ENCODE peak calls at places on chromosomes 12 and 14, in ten cellular contexts. E is GM04503, B is B cell, D is H4, S is ecto neural progenitor cell, G is DMS153, H is glutamatergic neuron, R is KG1, Y is transverse colon, O is astrocyte of the spinal cord. U is an unnamed sample.

GRCh38 chr12:89051065-89051677 is 301.1 kb downstream of the DUSP6 start:
- DNase-seq in E (no peak), B (peak; percentile 35), D (peak; percentile 44), S (no peak), G (peak; percentile 32), H (no peak), R (peak; percentile 41), Y (no peak), O (peak; percentile 72), U (peak; percentile 55)

GRCh38 chr12:110533607-110534006 is 31.5 kb downstream of the RAD9B start:
- DNase-seq in E (no peak), B (no peak), D (peak; percentile 53), S (no peak), G (no peak), H (no peak), R (no peak), Y (no peak), O (no peak), U (no peak)

GRCh38 chr12:28421374-28421773 is 231.1 kb downstream of the CCDC91 start:
- DNase-seq in E (no peak), B (no peak), D (no peak), S (no peak), G (no peak), H (no peak), R (no peak), Y (no peak), O (no peak), U (no peak)

GRCh38 chr14:38302034-38302433 is 46.1 kb upstream of the CLEC14A start:
- DNase-seq in E (no peak), B (no peak), D (no peak), S (no peak), G (no peak), H (no peak), R (no peak), Y (no peak), O (no peak), U (no peak)

GRCh38 chr12:12901158-12901791 is 9.9 kb downstream of the GPRC5A start:
- DNase-seq in E (peak; percentile 85), B (no peak), D (peak; percentile 85), S (no peak), G (no peak), H (no peak), R (no peak), Y (peak; percentile 61), O (peak; percentile 87), U (no peak)

GRCh38 chr12:84508325-84508861 is 404.2 kb downstream of the SLC6A15 start:
- DNase-seq in E (peak; percentile 55), B (no peak), D (peak; percentile 91), S (no peak), G (peak; percentile 68), H (no peak), R (no peak), Y (no peak), O (peak; percentile 80), U (peak; percentile 18)

GRCh38 chr12:109497675-109498074 is 20.2 kb downstream of the UBE3B start:
- DNase-seq in E (no peak), B (no peak), D (no peak), S (no peak), G (no peak), H (no peak), R (no peak), Y (no peak), O (peak; percentile 73), U (no peak)

GRCh38 chr14:102891556-102891955 is 30.9 kb upstream of the AMN start:
- DNase-seq in E (peak; percentile 28), B (no peak), D (peak; percentile 33), S (no peak), G (no peak), H (no peak), R (no peak), Y (no peak), O (peak; percentile 76), U (no peak)

GRCh38 chr12:57213068-57213715 is 3.4 kb upstream of the NXPH4 start:
- DNase-seq in E (peak; percentile 35), B (peak; percentile 91), D (peak; percentile 86), S (peak; percentile 92), G (peak; percentile 65), H (peak; percentile 91), R (no peak), Y (peak; percentile 88), O (peak; percentile 81), U (peak; percentile 81)

GRCh38 chr12:76158518-76159321 is 74.2 kb upstream of the NAP1L1 start:
- DNase-seq in E (peak; percentile 89), B (peak; percentile 45), D (peak; percentile 89), S (peak; percentile 71), G (peak; percentile 22), H (peak; percentile 57), R (peak; percentile 42), Y (peak; percentile 49), O (peak; percentile 81), U (no peak)

GRCh38 chr14:96203635-96204034 is 1.0 kb upstream of the BDKRB2 start:
- DNase-seq in E (no peak), B (no peak), D (no peak), S (no peak), G (no peak), H (no peak), R (no peak), Y (no peak), O (no peak), U (no peak)

GRCh38 chr14:93033983-93034670 is 81.6 kb downstream of the ITPK1 start:
- DNase-seq in E (no peak), B (peak; percentile 82), D (no peak), S (no peak), G (no peak), H (no peak), R (no peak), Y (no peak), O (no peak), U (no peak)

GRCh38 chr12:53499261-53500118 is at the start of gene MAP3K12:
- DNase-seq in E (no peak), B (peak; percentile 51), D (peak; percentile 68), S (peak; percentile 89), G (no peak), H (peak; percentile 86), R (no peak), Y (peak; percentile 68), O (peak; percentile 51), U (no peak)

GRCh38 chr12:98955284-98955683 is 310.2 kb downstream of the APAF1 start:
- DNase-seq in E (no peak), B (no peak), D (peak; percentile 12), S (no peak), G (no peak), H (no peak), R (no peak), Y (no peak), O (peak; percentile 12), U (no peak)

GRCh38 chr12:45310627-45310968 is 94.7 kb downstream of the ANO6 start:
- DNase-seq in E (no peak), B (no peak), D (no peak), S (no peak), G (no peak), H (no peak), R (no peak), Y (no peak), O (no peak), U (no peak)

GRCh38 chr12:95633671-95634465 is 82.6 kb upstream of the USP44 start:
- DNase-seq in E (peak; percentile 55), B (no peak), D (peak; percentile 78), S (no peak), G (no peak), H (no peak), R (no peak), Y (peak; percentile 28), O (peak; percentile 35), U (no peak)

GRCh38 chr12:52203126-52203921 is 11.5 kb upstream of the KRT80 start:
- DNase-seq in E (peak; percentile 70), B (no peak), D (peak; percentile 90), S (no peak), G (peak; percentile 92), H (peak; percentile 16), R (no peak), Y (peak; percentile 78), O (peak; percentile 57), U (peak; percentile 95)

GRCh38 chr12:50598321-50598862 is 93.6 kb downstream of the DIP2B start:
- DNase-seq in E (no peak), B (no peak), D (no peak), S (no peak), G (no peak), H (no peak), R (no peak), Y (no peak), O (peak; percentile 22), U (no peak)

GRCh38 chr14:73740921-73741326 is 26.7 kb upstream of the PNMA1 start:
- DNase-seq in E (no peak), B (no peak), D (no peak), S (peak; percentile 74), G (peak; percentile 31), H (no peak), R (no peak), Y (peak; percentile 92), O (peak; percentile 35), U (no peak)

GRCh38 chr12:2894961-2895360 is 4.3 kb downstream of the TULP3 start:
- DNase-seq in E (no peak), B (no peak), D (no peak), S (no peak), G (no peak), H (no peak), R (no peak), Y (no peak), O (no peak), U (no peak)

U was measured in NCI-H2029.